ENCODE peak calls at places on chromosomes 11 and 22, in nine cellular contexts. One of them, this sample, is unnamed.

GRCh38 chr11:129375731-129376657 is at the start of gene BARX2:
- DNase-seq in Calu3: no peak
- DNase-seq in HFF-Myc: peak
- DNase-seq in Caco-2: peak
- DNase-seq in WTC11: peak
- DNase-seq in body of pancreas: peak
- DNase-seq in choroid plexus epithelial cell: peak
- DNase-seq in hepatocyte: peak
- DNase-seq in endothelial cell of umbilical vein: peak
- DNase-seq in this sample: peak

GRCh38 chr11:128424271-128424709 is 163.1 kb downstream of the ETS1 start:
- DNase-seq in hepatocyte: no peak
- DNase-seq in endothelial cell of umbilical vein: no peak
- DNase-seq in Caco-2: no peak
- DNase-seq in HFF-Myc: no peak
- DNase-seq in WTC11: no peak
- DNase-seq in Calu3: no peak
- DNase-seq in choroid plexus epithelial cell: peak
- DNase-seq in body of pancreas: no peak
- DNase-seq in this sample: no peak

GRCh38 chr22:40051322-40051721 is 56.6 kb downstream of the FAM83F start:
- DNase-seq in Calu3: no peak
- DNase-seq in Caco-2: no peak
- DNase-seq in body of pancreas: no peak
- DNase-seq in choroid plexus epithelial cell: peak
- DNase-seq in hepatocyte: no peak
- DNase-seq in WTC11: no peak
- DNase-seq in endothelial cell of umbilical vein: no peak
- DNase-seq in HFF-Myc: no peak
- DNase-seq in this sample: no peak

GRCh38 chr11:64092119-64092760 is 56.5 kb downstream of the FLRT1 start:
- DNase-seq in hepatocyte: no peak
- DNase-seq in HFF-Myc: no peak
- DNase-seq in endothelial cell of umbilical vein: no peak
- DNase-seq in Caco-2: no peak
- DNase-seq in Calu3: no peak
- DNase-seq in WTC11: no peak
- DNase-seq in body of pancreas: no peak
- DNase-seq in choroid plexus epithelial cell: no peak
- DNase-seq in this sample: no peak

GRCh38 chr11:130894322-130895025 is 21.8 kb downstream of the SNX19 start:
- DNase-seq in Calu3: peak
- DNase-seq in HFF-Myc: peak
- DNase-seq in Caco-2: peak
- DNase-seq in body of pancreas: peak
- DNase-seq in WTC11: peak
- DNase-seq in choroid plexus epithelial cell: peak
- DNase-seq in endothelial cell of umbilical vein: peak
- DNase-seq in hepatocyte: peak
- DNase-seq in this sample: no peak

GRCh38 chr11:132101861-132102260 is 731.4 kb downstream of the NTM start:
- DNase-seq in endothelial cell of umbilical vein: no peak
- DNase-seq in choroid plexus epithelial cell: peak
- DNase-seq in WTC11: no peak
- DNase-seq in HFF-Myc: no peak
- DNase-seq in body of pancreas: no peak
- DNase-seq in Caco-2: no peak
- DNase-seq in Calu3: no peak
- DNase-seq in hepatocyte: no peak
- DNase-seq in this sample: no peak

GRCh38 chr11:26993965-26994446 is at the start of gene FIBIN:
- DNase-seq in body of pancreas: peak
- DNase-seq in choroid plexus epithelial cell: peak
- DNase-seq in WTC11: peak
- DNase-seq in hepatocyte: peak
- DNase-seq in HFF-Myc: no peak
- DNase-seq in Caco-2: no peak
- DNase-seq in endothelial cell of umbilical vein: no peak
- DNase-seq in Calu3: no peak
- DNase-seq in this sample: no peak

GRCh38 chr11:18225906-18226305 is 10.7 kb downstream of the SAA4 start:
- DNase-seq in endothelial cell of umbilical vein: no peak
- DNase-seq in body of pancreas: no peak
- DNase-seq in Calu3: no peak
- DNase-seq in Caco-2: no peak
- DNase-seq in HFF-Myc: no peak
- DNase-seq in choroid plexus epithelial cell: no peak
- DNase-seq in hepatocyte: no peak
- DNase-seq in WTC11: no peak
- DNase-seq in this sample: no peak

GRCh38 chr11:102396708-102397563 is 49.9 kb downstream of the BIRC2 start:
- DNase-seq in choroid plexus epithelial cell: no peak
- DNase-seq in endothelial cell of umbilical vein: no peak
- DNase-seq in hepatocyte: no peak
- DNase-seq in HFF-Myc: no peak
- DNase-seq in body of pancreas: no peak
- DNase-seq in Calu3: no peak
- DNase-seq in WTC11: no peak
- DNase-seq in Caco-2: no peak
- DNase-seq in this sample: no peak

DNA sequence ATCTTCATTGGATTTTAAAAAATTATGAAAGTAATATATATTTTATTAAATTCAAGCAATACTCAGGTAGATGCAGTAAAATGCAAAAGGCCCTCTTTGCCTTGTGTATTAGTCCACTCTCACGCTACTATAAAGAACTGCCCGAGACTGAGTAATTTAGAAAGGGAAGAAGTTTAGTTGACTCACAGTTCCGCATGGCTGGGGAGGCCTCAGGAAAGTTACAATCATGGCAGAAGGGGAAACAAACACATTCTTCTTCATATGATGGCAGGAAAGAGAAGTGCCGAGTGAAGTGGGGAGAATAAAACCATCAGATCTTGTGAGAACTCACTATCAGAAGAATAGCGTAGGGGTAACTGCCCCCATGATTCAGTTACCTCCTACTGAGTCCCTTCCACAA is 130.8 kb downstream of the HIPK3 start:
- DNase-seq in choroid plexus epithelial cell: no peak
- DNase-seq in endothelial cell of umbilical vein: no peak
- DNase-seq in body of pancreas: no peak
- DNase-seq in hepatocyte: no peak
- DNase-seq in WTC11: no peak
- DNase-seq in Caco-2: no peak
- DNase-seq in HFF-Myc: no peak
- DNase-seq in Calu3: no peak
- DNase-seq in this sample: no peak
- TF ChIP-seq CTCF in choroid plexus epithelial cell: no peak
- TF ChIP-seq CTCF in endothelial cell of umbilical vein: no peak
- TF ChIP-seq CTCF in body of pancreas: no peak
- TF ChIP-seq CTCF in hepatocyte: no peak
- TF ChIP-seq CTCF in WTC11: no peak
- TF ChIP-seq CTCF in Caco-2: no peak
- TF ChIP-seq CTCF in HFF-Myc: no peak
- TF ChIP-seq CTCF in Calu3: no peak
- TF ChIP-seq CTCF in this sample: no peak

GRCh38 chr22:23862103-23862502 is 4.4 kb downstream of the SLC2A11 start:
- DNase-seq in Calu3: peak
- DNase-seq in choroid plexus epithelial cell: peak
- DNase-seq in body of pancreas: peak
- DNase-seq in endothelial cell of umbilical vein: peak
- DNase-seq in HFF-Myc: no peak
- DNase-seq in Caco-2: peak
- DNase-seq in hepatocyte: peak
- DNase-seq in WTC11: peak
- DNase-seq in this sample: no peak
- TF ChIP-seq CTCF in Calu3: peak
- TF ChIP-seq CTCF in choroid plexus epithelial cell: peak
- TF ChIP-seq CTCF in body of pancreas: peak
- TF ChIP-seq CTCF in endothelial cell of umbilical vein: peak
- TF ChIP-seq CTCF in HFF-Myc: peak
- TF ChIP-seq CTCF in Caco-2: peak
- TF ChIP-seq CTCF in hepatocyte: peak
- TF ChIP-seq CTCF in WTC11: no peak
- TF ChIP-seq CTCF in this sample: peak

GRCh38 chr11:133619397-133619796 is 87.1 kb upstream of the OPCML start:
- DNase-seq in HFF-Myc: no peak
- DNase-seq in choroid plexus epithelial cell: no peak
- DNase-seq in WTC11: no peak
- DNase-seq in Caco-2: no peak
- DNase-seq in endothelial cell of umbilical vein: no peak
- DNase-seq in body of pancreas: no peak
- DNase-seq in hepatocyte: peak
- DNase-seq in Calu3: no peak
- DNase-seq in this sample: no peak
- TF ChIP-seq CTCF in HFF-Myc: no peak
- TF ChIP-seq CTCF in choroid plexus epithelial cell: no peak
- TF ChIP-seq CTCF in WTC11: no peak
- TF ChIP-seq CTCF in Caco-2: no peak
- TF ChIP-seq CTCF in endothelial cell of umbilical vein: no peak
- TF ChIP-seq CTCF in body of pancreas: no peak
- TF ChIP-seq CTCF in hepatocyte: peak
- TF ChIP-seq CTCF in Calu3: no peak
- TF ChIP-seq CTCF in this sample: peak

DNA sequence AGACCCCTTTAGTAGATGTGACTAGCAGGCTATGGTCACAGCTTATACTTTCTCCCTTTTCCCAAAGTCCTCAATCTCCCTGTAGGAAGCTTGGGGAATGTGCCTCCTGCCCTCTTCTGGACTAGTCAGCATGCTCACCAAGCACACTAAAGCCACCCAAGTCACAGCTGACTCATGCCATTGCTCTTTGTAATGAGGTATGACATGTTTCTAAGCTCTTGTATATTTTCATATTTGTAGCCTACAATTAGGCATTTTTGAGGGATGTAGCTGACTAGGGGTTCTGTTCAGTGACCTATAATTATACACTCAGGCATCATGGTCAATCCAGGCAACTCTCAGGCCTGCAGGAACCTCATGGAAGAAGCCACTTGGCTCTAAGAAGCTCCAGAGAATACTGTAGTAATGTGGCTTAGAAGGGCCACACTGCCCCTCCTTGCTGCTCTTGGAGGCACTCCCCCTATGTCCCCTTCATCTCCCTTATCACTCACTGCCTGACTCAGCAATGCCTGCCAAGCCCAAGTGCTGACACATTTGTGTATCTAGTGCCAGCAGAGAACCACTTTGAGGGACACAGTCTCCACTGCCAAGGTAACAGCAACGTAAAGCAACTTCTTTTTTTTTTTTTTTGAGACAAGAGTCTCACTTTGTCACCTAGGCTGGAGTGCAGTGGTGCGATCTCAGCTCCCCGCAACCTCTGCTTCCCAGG is 86.2 kb downstream of the RPL27A start:
- DNase-seq in HFF-Myc: no peak
- DNase-seq in Caco-2: peak
- DNase-seq in WTC11: no peak
- DNase-seq in endothelial cell of umbilical vein: no peak
- DNase-seq in hepatocyte: peak
- DNase-seq in Calu3: peak
- DNase-seq in choroid plexus epithelial cell: peak
- DNase-seq in body of pancreas: peak
- DNase-seq in this sample: no peak
- TF ChIP-seq CTCF in HFF-Myc: peak
- TF ChIP-seq CTCF in Caco-2: no peak
- TF ChIP-seq CTCF in WTC11: no peak
- TF ChIP-seq CTCF in endothelial cell of umbilical vein: no peak
- TF ChIP-seq CTCF in hepatocyte: peak
- TF ChIP-seq CTCF in Calu3: no peak
- TF ChIP-seq CTCF in choroid plexus epithelial cell: peak
- TF ChIP-seq CTCF in body of pancreas: peak
- TF ChIP-seq CTCF in this sample: no peak